ENCODE peak calls at places on chromosome 5, in six cellular contexts. Q is amniotic stem cell; I is AG08396; A is kidney tubule cell; J is Jurkat, Clone E6-1; N is activated CD8-positive, alpha-beta memory T cell treated with anti-CD3 and anti-CD28 coated beads, Interleukin-2, amount 50 U/mL, for 48 hours. D is an unnamed sample.

GRCh38 chr5:137176609-137177008 is 322.5 kb downstream of the SPOCK1 start:
- DNase-seq in Q (no peak), I (no peak), A (no peak), J (no peak), N (no peak), D (no peak)

GRCh38 chr5:98940586-98940985 is 11.8 kb upstream of the CHD1 start:
- DNase-seq in Q (no peak), I (peak; percentile 16), A (peak; percentile 17), J (no peak), N (no peak), D (no peak)

GRCh38 chr5:58849995-58850667 is 267.3 kb downstream of the RAB3C start:
- DNase-seq in Q (peak; percentile 18), I (peak; percentile 9), A (peak; percentile 50), J (peak; percentile 12), N (no peak), D (peak; percentile 64)

GRCh38 chr5:122424211-122424610 is 112.2 kb downstream of the SNCAIP start:
- DNase-seq in Q (no peak), I (no peak), A (no peak), J (no peak), N (no peak), D (no peak)

GRCh38 chr5:136620016-136620419 is 254.7 kb upstream of the TRPC7 start:
- DNase-seq in Q (no peak), I (no peak), A (peak; percentile 77), J (no peak), N (no peak), D (no peak)

GRCh38 chr5:35851282-35851681 is 5.4 kb upstream of the IL7R start:
- DNase-seq in Q (no peak), I (no peak), A (no peak), J (no peak), N (no peak), D (peak; percentile 43)

GRCh38 chr5:178287091-178287790 is 54.6 kb upstream of the PHYKPL start:
- DNase-seq in Q (no peak), I (no peak), A (peak; percentile 19), J (no peak), N (no peak), D (peak; percentile 60)

GRCh38 chr5:169667896-169668674 is 31.0 kb downstream of the DOCK2 start:
- DNase-seq in Q (no peak), I (no peak), A (no peak), J (no peak), N (no peak), D (no peak)

GRCh38 chr5:79259810-79260209 is 23.9 kb downstream of the JMY start:
- DNase-seq in Q (no peak), I (no peak), A (no peak), J (no peak), N (no peak), D (no peak)

GRCh38 chr5:133052317-133053175 is 733 bp downstream of the HSPA4 start:
- DNase-seq in Q (peak; percentile 8), I (peak; percentile 74), A (peak; percentile 67), J (no peak), N (peak; percentile 86), D (peak; percentile 89)

GRCh38 chr5:91092859-91093843 is 290.0 kb downstream of the ARRDC3 start:
- DNase-seq in Q (no peak), I (no peak), A (no peak), J (no peak), N (no peak), D (no peak)

GRCh38 chr5:147688965-147689364 is 93.6 kb downstream of the JAKMIP2 start:
- DNase-seq in Q (no peak), I (peak; percentile 4), A (no peak), J (no peak), N (no peak), D (no peak)

GRCh38 chr5:1948111-1948510 is 65.4 kb upstream of the IRX4 start:
- DNase-seq in Q (no peak), I (no peak), A (no peak), J (no peak), N (no peak), D (no peak)

GRCh38 chr5:168364151-168364661 is 72.8 kb downstream of the WWC1 start:
- DNase-seq in Q (no peak), I (no peak), A (peak; percentile 96), J (no peak), N (no peak), D (no peak)

GRCh38 chr5:7501066-7501465 is 105.1 kb downstream of the ADCY2 start:
- DNase-seq in Q (no peak), I (no peak), A (no peak), J (no peak), N (no peak), D (no peak)

GRCh38 chr5:96080557-96080956 is 118.9 kb upstream of the ELL2 start:
- DNase-seq in Q (no peak), I (no peak), A (peak; percentile 84), J (no peak), N (no peak), D (no peak)

GRCh38 chr5:149348463-149348862 is 3.2 kb downstream of the GRPEL2 start:
- DNase-seq in Q (no peak), I (no peak), A (peak; percentile 9), J (no peak), N (no peak), D (no peak)

GRCh38 chr5:57751710-57752109 is 269.1 kb upstream of the ACTBL2 start:
- DNase-seq in Q (no peak), I (no peak), A (no peak), J (no peak), N (no peak), D (no peak)

GRCh38 chr5:14735944-14736343 is 71.4 kb downstream of the OTULIN start:
- DNase-seq in Q (no peak), I (no peak), A (no peak), J (no peak), N (no peak), D (no peak)

GRCh38 chr5:128534729-128535128 is 3.3 kb downstream of the FBN2 start:
- DNase-seq in Q (peak; percentile 42), I (no peak), A (no peak), J (no peak), N (no peak), D (peak; percentile 13)

GRCh38 chr5:150672237-150672883 is 11.3 kb downstream of the MYOZ3 start:
- DNase-seq in Q (no peak), I (peak; percentile 55), A (peak; percentile 69), J (no peak), N (peak; percentile 67), D (peak; percentile 88)